ENCODE peak calls at places on chromosomes 16 and 17, in ten cellular contexts. One of them, this sample, is unnamed.

GRCh38 chr17:62627904-62628603 is 584 bp downstream of the MRC2 start:
- DNase-seq in A549: peak; percentile 55
- DNase-seq in stomach: no peak
- DNase-seq in esophagus muscularis mucosa: no peak
- DNase-seq in H1: no peak
- DNase-seq in tibial nerve: no peak
- DNase-seq in suprapubic skin: no peak
- DNase-seq in K562: peak; percentile 74
- DNase-seq in transverse colon: peak; percentile 28
- DNase-seq in GM12878: no peak
- DNase-seq in this sample: peak; percentile 87

GRCh38 chr17:32350662-32351418 is 883 bp downstream of the ZNF207 start:
- DNase-seq in A549: no peak
- DNase-seq in stomach: peak; percentile 47
- DNase-seq in esophagus muscularis mucosa: no peak
- DNase-seq in H1: no peak
- DNase-seq in tibial nerve: peak; percentile 40
- DNase-seq in suprapubic skin: no peak
- DNase-seq in K562: no peak
- DNase-seq in transverse colon: peak; percentile 33
- DNase-seq in GM12878: no peak
- DNase-seq in this sample: no peak

GRCh38 chr17:77577491-77577890 is 381.0 kb upstream of the TNRC6C start:
- DNase-seq in A549: no peak
- DNase-seq in stomach: no peak
- DNase-seq in esophagus muscularis mucosa: no peak
- DNase-seq in H1: no peak
- DNase-seq in tibial nerve: no peak
- DNase-seq in suprapubic skin: peak; percentile 67
- DNase-seq in K562: no peak
- DNase-seq in transverse colon: no peak
- DNase-seq in GM12878: no peak
- DNase-seq in this sample: no peak

GRCh38 chr16:84889066-84889465 is 69.3 kb downstream of the CRISPLD2 start:
- DNase-seq in A549: no peak
- DNase-seq in stomach: no peak
- DNase-seq in esophagus muscularis mucosa: no peak
- DNase-seq in H1: no peak
- DNase-seq in tibial nerve: no peak
- DNase-seq in suprapubic skin: no peak
- DNase-seq in K562: no peak
- DNase-seq in transverse colon: no peak
- DNase-seq in GM12878: no peak
- DNase-seq in this sample: no peak

GRCh38 chr16:82219298-82219697 is 49.3 kb upstream of the MPHOSPH6 start:
- DNase-seq in A549: no peak
- DNase-seq in stomach: no peak
- DNase-seq in esophagus muscularis mucosa: no peak
- DNase-seq in H1: no peak
- DNase-seq in tibial nerve: no peak
- DNase-seq in suprapubic skin: no peak
- DNase-seq in K562: no peak
- DNase-seq in transverse colon: no peak
- DNase-seq in GM12878: no peak
- DNase-seq in this sample: no peak

GRCh38 chr16:1167276-1168107 is 14.6 kb downstream of the CACNA1H start:
- DNase-seq in A549: no peak
- DNase-seq in stomach: no peak
- DNase-seq in esophagus muscularis mucosa: no peak
- DNase-seq in H1: no peak
- DNase-seq in tibial nerve: no peak
- DNase-seq in suprapubic skin: no peak
- DNase-seq in K562: no peak
- DNase-seq in transverse colon: no peak
- DNase-seq in GM12878: no peak
- DNase-seq in this sample: no peak

GRCh38 chr17:9206160-9206988 is 185.1 kb downstream of the NTN1 start:
- DNase-seq in A549: no peak
- DNase-seq in stomach: no peak
- DNase-seq in esophagus muscularis mucosa: no peak
- DNase-seq in H1: no peak
- DNase-seq in tibial nerve: no peak
- DNase-seq in suprapubic skin: no peak
- DNase-seq in K562: no peak
- DNase-seq in transverse colon: no peak
- DNase-seq in GM12878: no peak
- DNase-seq in this sample: peak; percentile 37

GRCh38 chr16:24850289-24850931 is 4.6 kb downstream of the SLC5A11 start:
- DNase-seq in A549: no peak
- DNase-seq in stomach: no peak
- DNase-seq in esophagus muscularis mucosa: no peak
- DNase-seq in H1: no peak
- DNase-seq in tibial nerve: no peak
- DNase-seq in suprapubic skin: no peak
- DNase-seq in K562: no peak
- DNase-seq in transverse colon: no peak
- DNase-seq in GM12878: no peak
- DNase-seq in this sample: no peak

GRCh38 chr17:7295230-7296180 is 1.1 kb upstream of the YBX2 start:
- DNase-seq in A549: no peak
- DNase-seq in stomach: no peak
- DNase-seq in esophagus muscularis mucosa: no peak
- DNase-seq in H1: no peak
- DNase-seq in tibial nerve: no peak
- DNase-seq in suprapubic skin: no peak
- DNase-seq in K562: no peak
- DNase-seq in transverse colon: no peak
- DNase-seq in GM12878: no peak
- DNase-seq in this sample: no peak

GRCh38 chr17:2138318-2138717 is 83.4 kb downstream of the HIC1 start:
- DNase-seq in A549: no peak
- DNase-seq in stomach: no peak
- DNase-seq in esophagus muscularis mucosa: no peak
- DNase-seq in H1: no peak
- DNase-seq in tibial nerve: no peak
- DNase-seq in suprapubic skin: no peak
- DNase-seq in K562: peak; percentile 30
- DNase-seq in transverse colon: peak; percentile 45
- DNase-seq in GM12878: peak; percentile 60
- DNase-seq in this sample: no peak

GRCh38 chr17:46759141-46759540 is 59.4 kb downstream of the WNT3 start:
- DNase-seq in A549: no peak
- DNase-seq in stomach: peak; percentile 20
- DNase-seq in esophagus muscularis mucosa: no peak
- DNase-seq in H1: no peak
- DNase-seq in tibial nerve: no peak
- DNase-seq in suprapubic skin: no peak
- DNase-seq in K562: no peak
- DNase-seq in transverse colon: no peak
- DNase-seq in GM12878: no peak
- DNase-seq in this sample: no peak

GRCh38 chr16:88566158-88566557 is 4.0 kb upstream of the ZC3H18 start:
- DNase-seq in A549: no peak
- DNase-seq in stomach: no peak
- DNase-seq in esophagus muscularis mucosa: no peak
- DNase-seq in H1: no peak
- DNase-seq in tibial nerve: no peak
- DNase-seq in suprapubic skin: no peak
- DNase-seq in K562: no peak
- DNase-seq in transverse colon: no peak
- DNase-seq in GM12878: no peak
- DNase-seq in this sample: no peak

GRCh38 chr16:54890381-54890780 is 40.3 kb upstream of the IRX5 start:
- DNase-seq in A549: no peak
- DNase-seq in stomach: no peak
- DNase-seq in esophagus muscularis mucosa: no peak
- DNase-seq in H1: no peak
- DNase-seq in tibial nerve: no peak
- DNase-seq in suprapubic skin: no peak
- DNase-seq in K562: no peak
- DNase-seq in transverse colon: no peak
- DNase-seq in GM12878: no peak
- DNase-seq in this sample: no peak

GRCh38 chr16:28091706-28092105 is 28.2 kb upstream of the GSG1L start:
- DNase-seq in A549: no peak
- DNase-seq in stomach: no peak
- DNase-seq in esophagus muscularis mucosa: no peak
- DNase-seq in H1: no peak
- DNase-seq in tibial nerve: no peak
- DNase-seq in suprapubic skin: no peak
- DNase-seq in K562: no peak
- DNase-seq in transverse colon: no peak
- DNase-seq in GM12878: no peak
- DNase-seq in this sample: no peak

GRCh38 chr17:42065201-42065600 is 14.8 kb upstream of the C17orf113 start:
- DNase-seq in A549: no peak
- DNase-seq in stomach: no peak
- DNase-seq in esophagus muscularis mucosa: no peak
- DNase-seq in H1: no peak
- DNase-seq in tibial nerve: no peak
- DNase-seq in suprapubic skin: no peak
- DNase-seq in K562: no peak
- DNase-seq in transverse colon: no peak
- DNase-seq in GM12878: no peak
- DNase-seq in this sample: no peak
- TF ChIP-seq POLR2A in A549: no peak
- TF ChIP-seq POLR2A in stomach: no peak
- TF ChIP-seq POLR2A in esophagus muscularis mucosa: no peak
- TF ChIP-seq POLR2A in H1: no peak
- TF ChIP-seq POLR2A in tibial nerve: no peak
- TF ChIP-seq POLR2A in suprapubic skin: no peak
- TF ChIP-seq POLR2A in K562: no peak
- TF ChIP-seq POLR2A in transverse colon: no peak
- TF ChIP-seq POLR2A in GM12878: no peak
- TF ChIP-seq POLR2A in this sample: no peak

GRCh38 chr17:17964710-17965109 is 7.5 kb downstream of the TOM1L2 start:
- DNase-seq in A549: no peak
- DNase-seq in stomach: no peak
- DNase-seq in esophagus muscularis mucosa: no peak
- DNase-seq in H1: no peak
- DNase-seq in tibial nerve: no peak
- DNase-seq in suprapubic skin: no peak
- DNase-seq in K562: no peak
- DNase-seq in transverse colon: no peak
- DNase-seq in GM12878: no peak
- DNase-seq in this sample: no peak

GRCh38 chr17:17963066-17963465 is 9.1 kb downstream of the TOM1L2 start:
- DNase-seq in A549: no peak
- DNase-seq in stomach: no peak
- DNase-seq in esophagus muscularis mucosa: no peak
- DNase-seq in H1: no peak
- DNase-seq in tibial nerve: no peak
- DNase-seq in suprapubic skin: no peak
- DNase-seq in K562: no peak
- DNase-seq in transverse colon: no peak
- DNase-seq in GM12878: no peak
- DNase-seq in this sample: no peak

GRCh38 chr17:17965152-17965721 is 7.0 kb downstream of the TOM1L2 start:
- DNase-seq in A549: no peak
- DNase-seq in stomach: no peak
- DNase-seq in esophagus muscularis mucosa: no peak
- DNase-seq in H1: no peak
- DNase-seq in tibial nerve: no peak
- DNase-seq in suprapubic skin: no peak
- DNase-seq in K562: no peak
- DNase-seq in transverse colon: no peak
- DNase-seq in GM12878: no peak
- DNase-seq in this sample: no peak

GRCh38 chr17:17963694-17964436 is 8.3 kb downstream of the TOM1L2 start:
- DNase-seq in A549: no peak
- DNase-seq in stomach: no peak
- DNase-seq in esophagus muscularis mucosa: no peak
- DNase-seq in H1: no peak
- DNase-seq in tibial nerve: no peak
- DNase-seq in suprapubic skin: no peak
- DNase-seq in K562: no peak
- DNase-seq in transverse colon: no peak
- DNase-seq in GM12878: no peak
- DNase-seq in this sample: no peak

GRCh38 chr17:17966399-17966798 is 5.8 kb downstream of the TOM1L2 start:
- DNase-seq in A549: no peak
- DNase-seq in stomach: no peak
- DNase-seq in esophagus muscularis mucosa: no peak
- DNase-seq in H1: no peak
- DNase-seq in tibial nerve: no peak
- DNase-seq in suprapubic skin: no peak
- DNase-seq in K562: no peak
- DNase-seq in transverse colon: no peak
- DNase-seq in GM12878: peak; percentile 31
- DNase-seq in this sample: no peak
- TF ChIP-seq EP300 in A549: no peak
- TF ChIP-seq EP300 in stomach: no peak
- TF ChIP-seq EP300 in esophagus muscularis mucosa: no peak
- TF ChIP-seq EP300 in H1: no peak
- TF ChIP-seq EP300 in tibial nerve: no peak
- TF ChIP-seq EP300 in suprapubic skin: no peak
- TF ChIP-seq EP300 in K562: no peak
- TF ChIP-seq EP300 in transverse colon: no peak
- TF ChIP-seq EP300 in GM12878: no peak
- TF ChIP-seq EP300 in this sample: no peak

DNA sequence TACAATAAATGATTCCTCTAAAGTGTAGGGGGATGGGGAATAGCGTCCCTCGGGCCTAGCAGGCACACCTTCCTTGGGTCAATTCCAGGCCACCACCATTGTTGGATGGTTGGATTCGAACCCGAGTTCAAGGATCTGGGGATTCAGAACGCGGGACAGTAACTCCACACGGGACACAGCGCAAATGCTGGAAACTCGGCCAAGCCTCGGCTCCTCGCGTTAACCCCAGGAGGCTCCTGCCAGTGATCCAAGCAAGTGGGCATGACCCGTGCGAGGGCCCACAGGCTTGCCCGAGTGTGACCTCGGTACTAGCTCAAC is 589 bp downstream of the B9D1 start:
- DNase-seq in A549: no peak
- DNase-seq in stomach: no peak
- DNase-seq in esophagus muscularis mucosa: no peak
- DNase-seq in H1: no peak
- DNase-seq in tibial nerve: no peak
- DNase-seq in suprapubic skin: no peak
- DNase-seq in K562: peak; percentile 23
- DNase-seq in transverse colon: no peak
- DNase-seq in GM12878: no peak
- DNase-seq in this sample: no peak
- TF ChIP-seq POLR2A in A549: peak; percentile 37
- TF ChIP-seq POLR2A in stomach: no peak
- TF ChIP-seq POLR2A in esophagus muscularis mucosa: no peak
- TF ChIP-seq POLR2A in H1: no peak
- TF ChIP-seq POLR2A in tibial nerve: no peak
- TF ChIP-seq POLR2A in suprapubic skin: no peak
- TF ChIP-seq POLR2A in K562: no peak
- TF ChIP-seq POLR2A in transverse colon: no peak
- TF ChIP-seq POLR2A in GM12878: no peak
- TF ChIP-seq POLR2A in this sample: no peak

DNA sequence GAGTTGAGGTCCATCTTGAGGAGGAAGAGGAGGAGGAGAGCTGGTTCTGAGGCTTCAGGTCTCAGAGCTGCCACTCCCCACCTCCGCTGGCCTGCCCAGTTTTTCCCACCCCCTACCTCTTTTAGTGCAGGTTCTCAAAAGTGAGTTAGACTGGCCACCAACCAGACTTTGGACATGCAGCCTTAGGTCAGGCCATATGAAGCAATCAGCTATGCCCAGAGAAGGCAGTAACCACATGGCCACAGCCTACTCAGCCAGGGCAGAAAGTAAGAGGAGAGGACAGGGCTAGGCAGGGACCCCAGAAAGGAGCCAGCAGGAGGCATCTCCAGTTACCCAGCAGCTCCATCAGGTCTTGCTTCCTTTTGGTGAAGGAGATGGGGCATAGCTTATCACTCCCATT is 9.0 kb downstream of the MYO15A start:
- DNase-seq in A549: no peak
- DNase-seq in stomach: no peak
- DNase-seq in esophagus muscularis mucosa: no peak
- DNase-seq in H1: no peak
- DNase-seq in tibial nerve: no peak
- DNase-seq in suprapubic skin: no peak
- DNase-seq in K562: no peak
- DNase-seq in transverse colon: no peak
- DNase-seq in GM12878: no peak
- DNase-seq in this sample: no peak
- TF ChIP-seq EP300 in A549: no peak
- TF ChIP-seq EP300 in stomach: no peak
- TF ChIP-seq EP300 in esophagus muscularis mucosa: no peak
- TF ChIP-seq EP300 in H1: no peak
- TF ChIP-seq EP300 in tibial nerve: no peak
- TF ChIP-seq EP300 in suprapubic skin: no peak
- TF ChIP-seq EP300 in K562: no peak
- TF ChIP-seq EP300 in transverse colon: no peak
- TF ChIP-seq EP300 in GM12878: no peak
- TF ChIP-seq EP300 in this sample: no peak